ENCODE peak calls at places on chromosome 3, in five cellular contexts. L, G, M, P and Z are unnamed samples.

GRCh38 chr3:115418583-115418982 is 204.7 kb upstream of the GAP43 start:
- DNase-seq in L (no peak), G (no peak), M (no peak), P (no peak), Z (no peak)

GRCh38 chr3:82627733-82628132 is 866.3 kb upstream of the GBE1 start:
- DNase-seq in L (no peak), G (no peak), M (no peak), P (no peak), Z (no peak)

GRCh38 chr3:68007621-68008226 is 353.3 kb upstream of the SUCLG2 start:
- DNase-seq in L (no peak), G (no peak), M (peak), P (no peak), Z (no peak)

GRCh38 chr3:142706308-142707127 is 17.3 kb upstream of the TRPC1 start:
- DNase-seq in L (no peak), G (no peak), M (no peak), P (no peak), Z (no peak)

GRCh38 chr3:197801801-197802504 is 10.9 kb downstream of the LRCH3 start:
- DNase-seq in L (peak), G (no peak), M (no peak), P (peak), Z (peak)

GRCh38 chr3:48507256-48508061 is 3.5 kb upstream of the SHISA5 start:
- DNase-seq in L (peak), G (peak), M (peak), P (peak), Z (peak)

GRCh38 chr3:56970401-56971002 is 90.0 kb upstream of the SPATA12 start:
- DNase-seq in L (no peak), G (no peak), M (no peak), P (no peak), Z (no peak)

GRCh38 chr3:48180021-48180420 is 8.2 kb downstream of the CDC25A start:
- DNase-seq in L (no peak), G (no peak), M (no peak), P (no peak), Z (no peak)

GRCh38 chr3:110307065-110307809 is 764.4 kb upstream of the NECTIN3 start:
- DNase-seq in L (no peak), G (no peak), M (no peak), P (no peak), Z (peak)

GRCh38 chr3:9951962-9952805 is at the start of gene PRRT3:
- DNase-seq in L (peak), G (peak), M (no peak), P (peak), Z (peak)

GRCh38 chr3:79297242-79297641 is 470.6 kb downstream of the ROBO1 start:
- DNase-seq in L (no peak), G (no peak), M (no peak), P (peak), Z (peak)

GRCh38 chr3:184485906-184486305 is 75.7 kb upstream of the EPHB3 start:
- DNase-seq in L (no peak), G (no peak), M (no peak), P (no peak), Z (no peak)

GRCh38 chr3:194323785-194324735 is 27.1 kb downstream of the CPN2 start:
- DNase-seq in L (peak), G (peak), M (no peak), P (peak), Z (peak)